ENCODE peak calls at places on chromosomes 3 and 15, in four cellular contexts. G is fibroblast of mammary gland, U is foreskin fibroblast, V is RWPE2. X is an unnamed sample.

GRCh38 chr3:184562875-184563568 is 1.4 kb downstream of the EPHB3 start:
- DNase-seq in G (no peak), U (no peak), V (no peak), X (no peak)

GRCh38 chr15:86968244-86968643 is 888.6 kb downstream of the AGBL1 start:
- DNase-seq in G (no peak), U (no peak), V (no peak), X (no peak)

GRCh38 chr3:48609088-48610005 is at the start of gene UQCRC1:
- DNase-seq in G (peak; percentile 90), U (peak; percentile 90), V (peak; percentile 88), X (peak; percentile 71)

GRCh38 chr15:94494732-94495131 is 263.4 kb downstream of the MCTP2 start:
- DNase-seq in G (no peak), U (no peak), V (no peak), X (no peak)

GRCh38 chr3:181735921-181736320 is 24.2 kb downstream of the SOX2 start:
- DNase-seq in G (no peak), U (no peak), V (no peak), X (no peak)

GRCh38 chr3:51692980-51693395 is 13.9 kb upstream of the GRM2 start:
- DNase-seq in G (no peak), U (no peak), V (no peak), X (no peak)

GRCh38 chr3:152127058-152127457 is 141.7 kb upstream of the MBNL1 start:
- DNase-seq in G (peak; percentile 29), U (no peak), V (no peak), X (no peak)

GRCh38 chr15:99264125-99264524 is 12.8 kb downstream of the LRRC28 start:
- DNase-seq in G (no peak), U (no peak), V (no peak), X (no peak)

GRCh38 chr3:12353796-12354505 is 65.1 kb downstream of the PPARG start:
- DNase-seq in G (peak; percentile 83), U (peak; percentile 69), V (no peak), X (no peak)

GRCh38 chr3:127174284-127174683 is 18.6 kb upstream of the PRR23E start:
- DNase-seq in G (no peak), U (no peak), V (no peak), X (no peak)

GRCh38 chr3:88712552-88712951 is 394.9 kb upstream of the EPHA3 start:
- DNase-seq in G (no peak), U (no peak), V (no peak), X (no peak)

GRCh38 chr3:188061133-188061532 is 92.8 kb upstream of the LPP start:
- DNase-seq in G (peak; percentile 81), U (peak; percentile 26), V (no peak), X (no peak)

GRCh38 chr3:143016321-143016972 is 15.1 kb downstream of the U2SURP start:
- DNase-seq in G (peak; percentile 15), U (no peak), V (no peak), X (no peak)

GRCh38 chr3:196181127-196181546 is 30.1 kb downstream of the ZDHHC19 start:
- DNase-seq in G (no peak), U (no peak), V (no peak), X (no peak)

GRCh38 chr3:52859686-52860423 is 25.0 kb upstream of the MUSTN1 start:
- DNase-seq in G (no peak), U (no peak), V (no peak), X (no peak)

GRCh38 chr3:36373084-36373483 is 7.2 kb upstream of the STAC start:
- DNase-seq in G (peak; percentile 85), U (peak; percentile 56), V (no peak), X (peak; percentile 81)

GRCh38 chr3:153338487-153338886 is 176.5 kb downstream of the RAP2B start:
- DNase-seq in G (peak; percentile 88), U (peak; percentile 27), V (no peak), X (no peak)

GRCh38 chr3:129793947-129794318 is 99.6 kb downstream of the TMCC1 start:
- DNase-seq in G (peak; percentile 1), U (no peak), V (no peak), X (no peak)

GRCh38 chr3:8069981-8070380 is 431.6 kb upstream of the LMCD1 start:
- DNase-seq in G (peak; percentile 78), U (no peak), V (no peak), X (no peak)

GRCh38 chr15:79673416-79674123 is 223.2 kb downstream of the MTHFS start:
- DNase-seq in G (peak; percentile 73), U (peak; percentile 81), V (no peak), X (no peak)

GRCh38 chr15:97903560-97904195 is 56.8 kb upstream of the ARRDC4 start:
- DNase-seq in G (no peak), U (no peak), V (no peak), X (peak; percentile 0)

GRCh38 chr15:40046721-40047412 is 7.9 kb upstream of the SRP14 start:
- DNase-seq in G (peak; percentile 88), U (peak; percentile 48), V (no peak), X (no peak)

GRCh38 chr3:166372571-166373106 is 535.4 kb upstream of the BCHE start:
- DNase-seq in G (no peak), U (no peak), V (no peak), X (no peak)

GRCh38 chr3:58052373-58053273 is 44.4 kb downstream of the FLNB start:
- DNase-seq in G (peak; percentile 97), U (peak; percentile 92), V (peak; percentile 87), X (peak; percentile 87)

GRCh38 chr3:186162221-186162620 is 53.3 kb upstream of the ETV5 start:
- DNase-seq in G (peak; percentile 6), U (no peak), V (no peak), X (no peak)

GRCh38 chr15:28023422-28023821 is 75.7 kb downstream of the OCA2 start:
- DNase-seq in G (no peak), U (no peak), V (no peak), X (no peak)

GRCh38 chr3:179991104-179991503 is 45.6 kb downstream of the PEX5L start:
- DNase-seq in G (no peak), U (no peak), V (no peak), X (no peak)

GRCh38 chr15:38868326-38869114 is 303.9 kb upstream of the RASGRP1 start:
- DNase-seq in G (peak; percentile 99), U (peak; percentile 96), V (peak; percentile 81), X (no peak)

GRCh38 chr15:40281057-40281850 is 1.6 kb downstream of the ANKRD63 start:
- DNase-seq in G (no peak), U (no peak), V (no peak), X (no peak)

GRCh38 chr3:112647122-112647521 is 6.2 kb upstream of the CCDC80 start:
- DNase-seq in G (peak; percentile 85), U (peak; percentile 92), V (no peak), X (no peak)

GRCh38 chr3:39183231-39184080 is 8.9 kb downstream of the XIRP1 start:
- DNase-seq in G (no peak), U (no peak), V (no peak), X (no peak)

GRCh38 chr3:195553268-195553667 is 10.1 kb upstream of the PPP1R2 start:
- DNase-seq in G (no peak), U (no peak), V (no peak), X (no peak)

GRCh38 chr15:44788748-44789147 is 52.4 kb downstream of the TRIM69 start:
- DNase-seq in G (peak; percentile 34), U (no peak), V (no peak), X (no peak)

GRCh38 chr3:11060500-11061251 is 68.1 kb downstream of the SLC6A1 start:
- DNase-seq in G (peak; percentile 65), U (peak; percentile 34), V (peak; percentile 75), X (peak; percentile 5)

GRCh38 chr3:115800489-115801080 is 177.3 kb downstream of the GAP43 start:
- DNase-seq in G (peak; percentile 91), U (peak; percentile 68), V (no peak), X (no peak)

GRCh38 chr3:166663194-166663593 is 716.9 kb downstream of the ZBBX start:
- DNase-seq in G (peak; percentile 22), U (no peak), V (no peak), X (no peak)

DNA sequence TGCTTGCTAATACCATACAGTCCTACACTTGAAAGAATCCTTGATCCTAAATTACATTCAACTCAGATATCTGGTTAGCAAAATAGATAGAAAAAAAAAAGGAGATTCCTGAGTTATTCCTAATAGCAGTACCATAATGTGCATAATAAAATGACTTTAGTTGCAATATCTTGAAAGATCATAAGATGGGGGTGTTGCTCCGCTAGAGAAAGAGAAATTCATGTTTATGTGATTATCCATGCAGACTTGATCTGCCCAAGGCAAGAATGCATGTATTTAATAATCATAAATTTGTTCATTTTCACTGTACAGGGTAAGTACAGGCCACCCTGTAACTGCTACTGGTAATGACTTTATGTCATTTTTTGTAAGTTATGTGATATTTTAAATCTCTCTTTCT is 84.7 kb downstream of the HCN4 start:
- DNase-seq in G (peak; percentile 36), U (no peak), V (no peak), X (no peak)
- TF ChIP-seq CTCF in G (peak; percentile 41), U (peak; percentile 22), V (peak; percentile 67), X (peak; percentile 31)

GRCh38 chr3:18419232-18419631 is 5.9 kb downstream of the SATB1 start:
- DNase-seq in G (no peak), U (no peak), V (no peak), X (no peak)

GRCh38 chr3:18418173-18418572 is 7.0 kb downstream of the SATB1 start:
- DNase-seq in G (no peak), U (no peak), V (no peak), X (no peak)

GRCh38 chr3:18415836-18416235 is 9.3 kb downstream of the SATB1 start:
- DNase-seq in G (no peak), U (no peak), V (no peak), X (no peak)

GRCh38 chr3:18415132-18415531 is 10.0 kb downstream of the SATB1 start:
- DNase-seq in G (no peak), U (no peak), V (no peak), X (no peak)

DNA sequence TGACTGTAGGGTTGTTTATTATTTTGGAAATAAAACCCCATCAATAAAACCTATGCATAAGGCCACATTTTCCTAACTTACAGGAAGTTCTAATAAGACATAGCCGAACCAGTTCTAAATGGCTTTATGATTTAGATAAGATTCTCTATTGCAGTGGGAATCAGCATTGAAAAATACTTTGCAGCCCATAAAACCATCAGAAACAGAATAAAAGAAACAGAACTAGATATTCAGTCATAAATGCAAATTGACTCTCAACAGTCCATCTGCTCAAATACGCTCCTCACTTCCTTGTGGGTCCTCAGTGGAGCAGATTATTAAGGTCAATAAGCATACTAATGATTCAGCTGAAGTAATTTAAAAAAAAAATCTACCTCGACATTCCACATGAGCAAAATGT is 8.8 kb downstream of the SATB1 start:
- DNase-seq in G (no peak), U (no peak), V (no peak), X (no peak)
- H3K4me3 ChIP-seq in G (no peak overlapping the region), U (no peak overlapping the region), V (no peak overlapping the region), X (no peak overlapping the region)

DNA sequence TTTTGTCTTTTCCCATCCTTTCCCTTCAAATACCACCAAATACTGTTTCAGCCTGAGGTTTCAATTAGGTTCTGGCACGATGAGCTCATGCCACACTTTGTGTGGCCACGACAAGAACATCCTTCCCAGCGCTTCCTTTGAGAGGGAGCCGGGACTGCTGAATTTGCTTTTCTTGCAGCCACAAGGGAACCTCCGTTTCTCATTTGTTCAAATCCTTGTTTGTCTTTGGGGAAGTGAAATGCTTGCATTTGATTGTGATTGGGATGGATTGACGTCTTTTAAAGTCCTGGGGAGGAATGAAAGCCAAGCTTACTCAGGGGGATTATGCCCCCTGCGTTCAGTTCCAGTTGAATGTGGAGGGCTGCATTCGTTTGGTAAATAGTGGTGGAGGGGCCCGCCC is 277.6 kb downstream of the THSD4 start:
- DNase-seq in G (no peak), U (no peak), V (no peak), X (no peak)
- TF ChIP-seq CTCF in G (no peak), U (no peak), V (no peak), X (no peak)

GRCh38 chr3:150520408-150520807 is 25.9 kb downstream of the SERP1 start:
- DNase-seq in G (no peak), U (no peak), V (no peak), X (no peak)
- H3K4me3 ChIP-seq in G (peak overlapping the region; percentile 17), U (peak overlapping the region; percentile 15), V (peak overlapping the region; percentile 16), X (no peak overlapping the region)